ENCODE peak calls at places on chromosomes 5 and 9, in seven cellular contexts. One of them, this sample, is unnamed.

GRCh38 chr9:108142504-108143201 is 653.1 kb upstream of the KLF4 start:
- ATAC-seq in naive thymus-derived CD4-positive, alpha-beta T cell: no peak
- ATAC-seq in mucosa of descending colon: peak; percentile 100
- ATAC-seq in right cardiac atrium: peak; percentile 99
- ATAC-seq in upper lobe of left lung: peak; percentile 92
- ATAC-seq in GM12878: no peak
- ATAC-seq in Panc1: no peak
- ATAC-seq in this sample: peak; percentile 99

GRCh38 chr5:310941-311434 is 10.5 kb upstream of the AHRR start:
- ATAC-seq in naive thymus-derived CD4-positive, alpha-beta T cell: no peak
- ATAC-seq in mucosa of descending colon: no peak
- ATAC-seq in right cardiac atrium: peak; percentile 7
- ATAC-seq in upper lobe of left lung: no peak
- ATAC-seq in GM12878: no peak
- ATAC-seq in Panc1: no peak
- ATAC-seq in this sample: no peak

GRCh38 chr5:170173227-170173626 is 59.6 kb upstream of the C5orf58 start:
- ATAC-seq in naive thymus-derived CD4-positive, alpha-beta T cell: no peak
- ATAC-seq in mucosa of descending colon: no peak
- ATAC-seq in right cardiac atrium: no peak
- ATAC-seq in upper lobe of left lung: no peak
- ATAC-seq in GM12878: no peak
- ATAC-seq in Panc1: peak; percentile 76
- ATAC-seq in this sample: no peak

GRCh38 chr5:121105921-121106320 is 641.8 kb downstream of the PRR16 start:
- ATAC-seq in naive thymus-derived CD4-positive, alpha-beta T cell: no peak
- ATAC-seq in mucosa of descending colon: no peak
- ATAC-seq in right cardiac atrium: no peak
- ATAC-seq in upper lobe of left lung: no peak
- ATAC-seq in GM12878: no peak
- ATAC-seq in Panc1: no peak
- ATAC-seq in this sample: no peak

GRCh38 chr5:180401236-180401907 is 48.2 kb upstream of the GFPT2 start:
- ATAC-seq in naive thymus-derived CD4-positive, alpha-beta T cell: no peak
- ATAC-seq in mucosa of descending colon: no peak
- ATAC-seq in right cardiac atrium: no peak
- ATAC-seq in upper lobe of left lung: no peak
- ATAC-seq in GM12878: no peak
- ATAC-seq in Panc1: no peak
- ATAC-seq in this sample: no peak

GRCh38 chr5:159061186-159061796 is 38.4 kb downstream of the EBF1 start:
- ATAC-seq in naive thymus-derived CD4-positive, alpha-beta T cell: no peak
- ATAC-seq in mucosa of descending colon: no peak
- ATAC-seq in right cardiac atrium: peak; percentile 96
- ATAC-seq in upper lobe of left lung: no peak
- ATAC-seq in GM12878: peak; percentile 39
- ATAC-seq in Panc1: no peak
- ATAC-seq in this sample: peak; percentile 76

GRCh38 chr5:85651744-85652143 is 966.0 kb upstream of the COX7C start:
- ATAC-seq in naive thymus-derived CD4-positive, alpha-beta T cell: no peak
- ATAC-seq in mucosa of descending colon: no peak
- ATAC-seq in right cardiac atrium: no peak
- ATAC-seq in upper lobe of left lung: no peak
- ATAC-seq in GM12878: no peak
- ATAC-seq in Panc1: no peak
- ATAC-seq in this sample: no peak

GRCh38 chr5:131363811-131364506 is 100.1 kb downstream of the CDC42SE2 start:
- ATAC-seq in naive thymus-derived CD4-positive, alpha-beta T cell: peak; percentile 11
- ATAC-seq in mucosa of descending colon: peak; percentile 16
- ATAC-seq in right cardiac atrium: no peak
- ATAC-seq in upper lobe of left lung: no peak
- ATAC-seq in GM12878: no peak
- ATAC-seq in Panc1: no peak
- ATAC-seq in this sample: no peak

GRCh38 chr5:82738681-82739080 is 338.5 kb downstream of the TMEM167A start:
- ATAC-seq in naive thymus-derived CD4-positive, alpha-beta T cell: no peak
- ATAC-seq in mucosa of descending colon: no peak
- ATAC-seq in right cardiac atrium: no peak
- ATAC-seq in upper lobe of left lung: no peak
- ATAC-seq in GM12878: no peak
- ATAC-seq in Panc1: no peak
- ATAC-seq in this sample: no peak

GRCh38 chr9:97924386-97924785 is 2.1 kb upstream of the TRMO start:
- ATAC-seq in naive thymus-derived CD4-positive, alpha-beta T cell: no peak
- ATAC-seq in mucosa of descending colon: no peak
- ATAC-seq in right cardiac atrium: no peak
- ATAC-seq in upper lobe of left lung: no peak
- ATAC-seq in GM12878: no peak
- ATAC-seq in Panc1: no peak
- ATAC-seq in this sample: no peak

GRCh38 chr5:33968133-33969005 is 16.1 kb downstream of the SLC45A2 start:
- ATAC-seq in naive thymus-derived CD4-positive, alpha-beta T cell: no peak
- ATAC-seq in mucosa of descending colon: no peak
- ATAC-seq in right cardiac atrium: no peak
- ATAC-seq in upper lobe of left lung: no peak
- ATAC-seq in GM12878: no peak
- ATAC-seq in Panc1: no peak
- ATAC-seq in this sample: no peak

GRCh38 chr5:77292026-77292757 is 81.7 kb downstream of the PDE8B start:
- ATAC-seq in naive thymus-derived CD4-positive, alpha-beta T cell: no peak
- ATAC-seq in mucosa of descending colon: no peak
- ATAC-seq in right cardiac atrium: no peak
- ATAC-seq in upper lobe of left lung: no peak
- ATAC-seq in GM12878: no peak
- ATAC-seq in Panc1: no peak
- ATAC-seq in this sample: no peak

GRCh38 chr5:146731909-146732659 is 146.5 kb downstream of the PPP2R2B start:
- ATAC-seq in naive thymus-derived CD4-positive, alpha-beta T cell: no peak
- ATAC-seq in mucosa of descending colon: no peak
- ATAC-seq in right cardiac atrium: no peak
- ATAC-seq in upper lobe of left lung: no peak
- ATAC-seq in GM12878: no peak
- ATAC-seq in Panc1: peak; percentile 95
- ATAC-seq in this sample: no peak

GRCh38 chr5:132684922-132685720 is 11.3 kb downstream of the IL4 start:
- ATAC-seq in naive thymus-derived CD4-positive, alpha-beta T cell: no peak
- ATAC-seq in mucosa of descending colon: no peak
- ATAC-seq in right cardiac atrium: no peak
- ATAC-seq in upper lobe of left lung: no peak
- ATAC-seq in GM12878: peak; percentile 75
- ATAC-seq in Panc1: no peak
- ATAC-seq in this sample: no peak

GRCh38 chr9:34001308-34001707 is 47.4 kb downstream of the UBAP2 start:
- ATAC-seq in naive thymus-derived CD4-positive, alpha-beta T cell: no peak
- ATAC-seq in mucosa of descending colon: no peak
- ATAC-seq in right cardiac atrium: no peak
- ATAC-seq in upper lobe of left lung: no peak
- ATAC-seq in GM12878: no peak
- ATAC-seq in Panc1: no peak
- ATAC-seq in this sample: no peak

GRCh38 chr9:13628526-13628925 is 349.0 kb upstream of the MPDZ start:
- ATAC-seq in naive thymus-derived CD4-positive, alpha-beta T cell: no peak
- ATAC-seq in mucosa of descending colon: no peak
- ATAC-seq in right cardiac atrium: no peak
- ATAC-seq in upper lobe of left lung: no peak
- ATAC-seq in GM12878: no peak
- ATAC-seq in Panc1: no peak
- ATAC-seq in this sample: no peak

GRCh38 chr9:127330501-127330900 is 65.9 kb downstream of the GARNL3 start:
- ATAC-seq in naive thymus-derived CD4-positive, alpha-beta T cell: no peak
- ATAC-seq in mucosa of descending colon: peak; percentile 68
- ATAC-seq in right cardiac atrium: no peak
- ATAC-seq in upper lobe of left lung: no peak
- ATAC-seq in GM12878: no peak
- ATAC-seq in Panc1: no peak
- ATAC-seq in this sample: no peak

GRCh38 chr5:172607213-172607793 is 33.8 kb upstream of the NEURL1B start:
- ATAC-seq in naive thymus-derived CD4-positive, alpha-beta T cell: no peak
- ATAC-seq in mucosa of descending colon: no peak
- ATAC-seq in right cardiac atrium: peak; percentile 84
- ATAC-seq in upper lobe of left lung: no peak
- ATAC-seq in GM12878: no peak
- ATAC-seq in Panc1: no peak
- ATAC-seq in this sample: peak; percentile 79

GRCh38 chr5:37888476-37888875 is 48.6 kb upstream of the GDNF start:
- ATAC-seq in naive thymus-derived CD4-positive, alpha-beta T cell: no peak
- ATAC-seq in mucosa of descending colon: no peak
- ATAC-seq in right cardiac atrium: no peak
- ATAC-seq in upper lobe of left lung: no peak
- ATAC-seq in GM12878: no peak
- ATAC-seq in Panc1: no peak
- ATAC-seq in this sample: no peak

GRCh38 chr5:143896981-143897380 is 85.0 kb downstream of the HMHB1 start:
- ATAC-seq in naive thymus-derived CD4-positive, alpha-beta T cell: no peak
- ATAC-seq in mucosa of descending colon: no peak
- ATAC-seq in right cardiac atrium: no peak
- ATAC-seq in upper lobe of left lung: no peak
- ATAC-seq in GM12878: no peak
- ATAC-seq in Panc1: no peak
- ATAC-seq in this sample: no peak

GRCh38 chr9:2962471-2963172 is 118.7 kb upstream of the PUM3 start:
- ATAC-seq in naive thymus-derived CD4-positive, alpha-beta T cell: no peak
- ATAC-seq in mucosa of descending colon: no peak
- ATAC-seq in right cardiac atrium: no peak
- ATAC-seq in upper lobe of left lung: no peak
- ATAC-seq in GM12878: peak; percentile 48
- ATAC-seq in Panc1: no peak
- ATAC-seq in this sample: no peak

GRCh38 chr5:157582731-157583580 is 7.4 kb upstream of the ADAM19 start:
- ATAC-seq in naive thymus-derived CD4-positive, alpha-beta T cell: peak; percentile 6
- ATAC-seq in mucosa of descending colon: peak; percentile 25
- ATAC-seq in right cardiac atrium: peak; percentile 81
- ATAC-seq in upper lobe of left lung: no peak
- ATAC-seq in GM12878: peak; percentile 85
- ATAC-seq in Panc1: no peak
- ATAC-seq in this sample: no peak

GRCh38 chr9:70537084-70537483 is 122.6 kb upstream of the KLF9 start:
- ATAC-seq in naive thymus-derived CD4-positive, alpha-beta T cell: no peak
- ATAC-seq in mucosa of descending colon: no peak
- ATAC-seq in right cardiac atrium: no peak
- ATAC-seq in upper lobe of left lung: peak; percentile 15
- ATAC-seq in GM12878: no peak
- ATAC-seq in Panc1: no peak
- ATAC-seq in this sample: no peak

GRCh38 chr9:70540016-70540415 is 125.6 kb upstream of the KLF9 start:
- ATAC-seq in naive thymus-derived CD4-positive, alpha-beta T cell: no peak
- ATAC-seq in mucosa of descending colon: no peak
- ATAC-seq in right cardiac atrium: no peak
- ATAC-seq in upper lobe of left lung: no peak
- ATAC-seq in GM12878: no peak
- ATAC-seq in Panc1: no peak
- ATAC-seq in this sample: no peak

GRCh38 chr9:70535546-70536323 is 121.3 kb upstream of the KLF9 start:
- ATAC-seq in naive thymus-derived CD4-positive, alpha-beta T cell: no peak
- ATAC-seq in mucosa of descending colon: no peak
- ATAC-seq in right cardiac atrium: peak; percentile 16
- ATAC-seq in upper lobe of left lung: no peak
- ATAC-seq in GM12878: no peak
- ATAC-seq in Panc1: no peak
- ATAC-seq in this sample: no peak

GRCh38 chr9:70539526-70539925 is 125.1 kb upstream of the KLF9 start:
- ATAC-seq in naive thymus-derived CD4-positive, alpha-beta T cell: no peak
- ATAC-seq in mucosa of descending colon: no peak
- ATAC-seq in right cardiac atrium: no peak
- ATAC-seq in upper lobe of left lung: no peak
- ATAC-seq in GM12878: no peak
- ATAC-seq in Panc1: no peak
- ATAC-seq in this sample: no peak

DNA sequence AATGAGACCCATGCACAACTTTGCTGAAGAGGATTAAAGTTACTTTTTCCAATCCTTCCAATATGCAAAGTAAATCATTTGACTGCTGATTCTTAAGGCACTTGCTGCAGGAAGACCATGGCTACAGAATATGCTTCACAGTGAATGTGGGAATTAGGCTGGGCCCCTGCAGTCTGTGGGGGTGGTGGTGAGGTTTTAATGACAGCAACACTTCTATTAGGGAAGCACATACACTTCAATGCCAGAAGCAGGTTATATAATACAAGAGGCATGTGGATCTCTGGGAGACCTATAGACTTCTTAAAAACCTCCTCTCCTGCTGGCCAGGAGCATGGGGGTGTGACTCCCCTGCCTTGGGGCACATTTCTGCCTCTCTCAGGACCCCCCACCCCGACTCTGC is 124.5 kb upstream of the KLF9 start:
- ATAC-seq in naive thymus-derived CD4-positive, alpha-beta T cell: no peak
- ATAC-seq in mucosa of descending colon: no peak
- ATAC-seq in right cardiac atrium: peak; percentile 15
- ATAC-seq in upper lobe of left lung: no peak
- ATAC-seq in GM12878: no peak
- ATAC-seq in Panc1: no peak
- ATAC-seq in this sample: no peak
- H3K4me3 ChIP-seq in naive thymus-derived CD4-positive, alpha-beta T cell: no peak overlapping the region
- H3K4me3 ChIP-seq in mucosa of descending colon: no peak overlapping the region
- H3K4me3 ChIP-seq in right cardiac atrium: no peak overlapping the region
- H3K4me3 ChIP-seq in upper lobe of left lung: no peak overlapping the region
- H3K4me3 ChIP-seq in GM12878: no peak overlapping the region
- H3K4me3 ChIP-seq in Panc1: no peak overlapping the region
- H3K4me3 ChIP-seq in this sample: no peak overlapping the region

GRCh38 chr9:124661184-124661755 is 109.8 kb downstream of the NR6A1 start:
- ATAC-seq in naive thymus-derived CD4-positive, alpha-beta T cell: no peak
- ATAC-seq in mucosa of descending colon: no peak
- ATAC-seq in right cardiac atrium: no peak
- ATAC-seq in upper lobe of left lung: no peak
- ATAC-seq in GM12878: no peak
- ATAC-seq in Panc1: no peak
- ATAC-seq in this sample: no peak
- H3K4me3 ChIP-seq in naive thymus-derived CD4-positive, alpha-beta T cell: no peak overlapping the region
- H3K4me3 ChIP-seq in mucosa of descending colon: no peak overlapping the region
- H3K4me3 ChIP-seq in right cardiac atrium: no peak overlapping the region
- H3K4me3 ChIP-seq in upper lobe of left lung: no peak overlapping the region
- H3K4me3 ChIP-seq in GM12878: peak overlapping the region; percentile 75
- H3K4me3 ChIP-seq in Panc1: peak overlapping the region; percentile 73
- H3K4me3 ChIP-seq in this sample: no peak overlapping the region

GRCh38 chr5:96218653-96219052 is 214.4 kb downstream of the PCSK1 start:
- ATAC-seq in naive thymus-derived CD4-positive, alpha-beta T cell: no peak
- ATAC-seq in mucosa of descending colon: no peak
- ATAC-seq in right cardiac atrium: no peak
- ATAC-seq in upper lobe of left lung: peak; percentile 40
- ATAC-seq in GM12878: no peak
- ATAC-seq in Panc1: no peak
- ATAC-seq in this sample: no peak

GRCh38 chr5:96219580-96220281 is 213.3 kb downstream of the PCSK1 start:
- ATAC-seq in naive thymus-derived CD4-positive, alpha-beta T cell: no peak
- ATAC-seq in mucosa of descending colon: no peak
- ATAC-seq in right cardiac atrium: no peak
- ATAC-seq in upper lobe of left lung: no peak
- ATAC-seq in GM12878: no peak
- ATAC-seq in Panc1: peak; percentile 34
- ATAC-seq in this sample: no peak

GRCh38 chr5:96209829-96210228 is 223.2 kb downstream of the PCSK1 start:
- ATAC-seq in naive thymus-derived CD4-positive, alpha-beta T cell: no peak
- ATAC-seq in mucosa of descending colon: no peak
- ATAC-seq in right cardiac atrium: no peak
- ATAC-seq in upper lobe of left lung: no peak
- ATAC-seq in GM12878: no peak
- ATAC-seq in Panc1: no peak
- ATAC-seq in this sample: no peak

GRCh38 chr5:96214442-96215197 is 218.4 kb downstream of the PCSK1 start:
- ATAC-seq in naive thymus-derived CD4-positive, alpha-beta T cell: no peak
- ATAC-seq in mucosa of descending colon: peak; percentile 54
- ATAC-seq in right cardiac atrium: no peak
- ATAC-seq in upper lobe of left lung: peak; percentile 26
- ATAC-seq in GM12878: no peak
- ATAC-seq in Panc1: no peak
- ATAC-seq in this sample: no peak
- H3K4me3 ChIP-seq in naive thymus-derived CD4-positive, alpha-beta T cell: no peak overlapping the region
- H3K4me3 ChIP-seq in mucosa of descending colon: no peak overlapping the region
- H3K4me3 ChIP-seq in right cardiac atrium: no peak overlapping the region
- H3K4me3 ChIP-seq in upper lobe of left lung: no peak overlapping the region
- H3K4me3 ChIP-seq in GM12878: no peak overlapping the region
- H3K4me3 ChIP-seq in Panc1: no peak overlapping the region
- H3K4me3 ChIP-seq in this sample: no peak overlapping the region

GRCh38 chr9:89778100-89779085 is 173.6 kb downstream of the GADD45G start:
- ATAC-seq in naive thymus-derived CD4-positive, alpha-beta T cell: no peak
- ATAC-seq in mucosa of descending colon: peak; percentile 22
- ATAC-seq in right cardiac atrium: peak; percentile 40
- ATAC-seq in upper lobe of left lung: no peak
- ATAC-seq in GM12878: no peak
- ATAC-seq in Panc1: no peak
- ATAC-seq in this sample: no peak
- H3K4me3 ChIP-seq in naive thymus-derived CD4-positive, alpha-beta T cell: no peak overlapping the region
- H3K4me3 ChIP-seq in mucosa of descending colon: no peak overlapping the region
- H3K4me3 ChIP-seq in right cardiac atrium: no peak overlapping the region
- H3K4me3 ChIP-seq in upper lobe of left lung: no peak overlapping the region
- H3K4me3 ChIP-seq in GM12878: no peak overlapping the region
- H3K4me3 ChIP-seq in Panc1: no peak overlapping the region
- H3K4me3 ChIP-seq in this sample: no peak overlapping the region